ENCODE peak calls at places on chromosomes 3 and 15, in six cellular contexts. M is coronary artery, N is ovary, P is lower lobe of right lung, O is PC-9, G is kidney. I is an unnamed sample.

GRCh38 chr3:4575413-4575812 is 82.3 kb downstream of the ITPR1 start:
- DNase-seq in O (no peak), G (no peak), M (no peak), N (no peak), P (no peak), I (no peak)

GRCh38 chr3:124297062-124297980 is 305.4 kb upstream of the ROPN1 start:
- DNase-seq in M (no peak), N (no peak), P (no peak), G (no peak), O (no peak), I (no peak)

GRCh38 chr15:77029166-77030041 is 34.5 kb downstream of the PSTPIP1 start:
- DNase-seq in N (no peak), G (peak), P (peak), O (peak), M (peak), I (peak)

GRCh38 chr15:63899193-63899592 is 65.4 kb upstream of the HERC1 start:
- DNase-seq in P (peak), G (peak), M (no peak), N (no peak), O (no peak), I (no peak)

GRCh38 chr15:89243691-89244511 is at the start of gene FANCI:
- DNase-seq in M (peak), G (peak), O (peak), P (peak), N (peak), I (peak)

GRCh38 chr15:60356832-60357231 is 41.0 kb downstream of the ANXA2 start:
- DNase-seq in O (no peak), N (no peak), G (no peak), P (no peak), M (no peak), I (no peak)

GRCh38 chr15:77225088-77225487 is 154.2 kb upstream of the TSPAN3 start:
- DNase-seq in G (no peak), P (no peak), M (no peak), N (no peak), O (no peak), I (no peak)

GRCh38 chr3:151864423-151865101 is 8.9 kb upstream of the SUCNR1 start:
- DNase-seq in G (no peak), P (no peak), N (no peak), O (no peak), M (no peak), I (no peak)

GRCh38 chr15:70077436-70077835 is 20.3 kb downstream of the TLE3 start:
- DNase-seq in P (no peak), M (no peak), O (no peak), G (peak), N (no peak), I (no peak)

GRCh38 chr15:70916531-70916930 is 23.9 kb downstream of the LRRC49 start:
- DNase-seq in O (no peak), G (peak), P (peak), M (no peak), N (no peak), I (no peak)

GRCh38 chr15:96582473-96582872 is 252.0 kb downstream of the NR2F2 start:
- DNase-seq in N (no peak), M (no peak), G (no peak), P (no peak), O (no peak), I (no peak)

GRCh38 chr15:96586901-96587300 is 256.4 kb downstream of the NR2F2 start:
- DNase-seq in N (no peak), M (no peak), G (no peak), O (no peak), P (no peak), I (no peak)

GRCh38 chr15:96583671-96584070 is 253.2 kb downstream of the NR2F2 start:
- DNase-seq in N (no peak), P (no peak), O (no peak), G (no peak), M (no peak), I (no peak)

GRCh38 chr15:96585634-96586386 is 255.3 kb downstream of the NR2F2 start:
- DNase-seq in G (no peak), P (no peak), N (no peak), M (no peak), O (no peak), I (no peak)
- TF ChIP-seq CTCF in G (peak), P (no peak), N (no peak), M (no peak), O (peak), I (peak)

GRCh38 chr15:59105839-59106238 is 893 bp downstream of the CCNB2 start:
- DNase-seq in M (no peak), G (no peak), O (no peak), N (no peak), P (no peak), I (no peak)
- TF ChIP-seq CTCF in M (no peak), G (no peak), O (no peak), N (no peak), P (no peak), I (peak)

GRCh38 chr3:19541284-19541683 is 392.7 kb downstream of the EFHB start:
- DNase-seq in O (no peak), M (no peak), P (no peak), N (no peak), G (no peak), I (no peak)

GRCh38 chr3:19540464-19540863 is 392.2 kb downstream of the KCNH8 start:
- DNase-seq in P (no peak), N (no peak), G (no peak), O (no peak), M (no peak), I (no peak)

GRCh38 chr3:19547665-19548464 is 386.2 kb downstream of the EFHB start:
- DNase-seq in G (no peak), M (no peak), O (no peak), P (no peak), N (no peak), I (no peak)

GRCh38 chr3:19539488-19540395 is 391.4 kb downstream of the KCNH8 start:
- DNase-seq in G (no peak), O (no peak), N (no peak), M (no peak), P (no peak), I (no peak)

DNA sequence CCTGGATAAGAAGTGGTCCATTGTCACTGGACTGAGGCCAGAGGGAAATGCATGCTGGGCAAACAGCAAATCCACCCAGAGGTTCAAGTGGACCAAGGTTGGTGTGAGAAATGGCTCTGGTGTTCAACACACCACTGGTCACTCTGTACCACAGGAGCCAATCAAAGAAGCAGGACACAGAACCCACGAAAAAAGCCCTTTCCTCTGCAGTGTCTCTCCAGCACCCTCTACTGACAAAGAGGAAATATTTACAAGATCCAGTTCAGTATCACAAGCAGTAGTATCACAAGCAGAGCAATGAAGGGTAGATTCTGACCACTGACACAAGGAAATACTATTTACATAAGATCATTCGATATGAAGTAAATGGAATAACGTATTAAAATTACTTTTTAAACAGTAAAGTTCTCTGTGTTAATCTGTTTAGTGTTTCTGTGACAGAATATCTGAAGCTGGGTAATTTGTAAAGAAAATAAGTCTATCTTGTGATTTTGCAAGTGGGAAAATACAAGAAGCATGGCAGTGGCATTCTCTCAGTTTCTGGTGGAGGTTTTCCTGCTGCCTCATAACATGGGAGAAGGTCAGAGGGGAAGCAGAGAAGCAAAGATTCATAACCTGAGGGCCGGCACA is 390.7 kb downstream of the EFHB start:
- DNase-seq in G (no peak), M (no peak), N (no peak), P (no peak), O (no peak), I (no peak)
- TF ChIP-seq CTCF in G (peak), M (peak), N (no peak), P (peak), O (peak), I (peak)

GRCh38 chr3:52842424-52842823 is 7.6 kb upstream of the MUSTN1 start:
- DNase-seq in G (peak), P (no peak), M (no peak), N (no peak), O (no peak), I (no peak)
- TF ChIP-seq CTCF in G (no peak), P (no peak), M (no peak), N (no peak), O (no peak), I (no peak)